ENCODE peak calls at places on chromosomes 4 and X, in four cellular contexts. One of them, this sample, is unnamed.

GRCh38 chr4:172725581-172725980 is 443.0 kb upstream of the GALNT7 start:
- DNase-seq in ovary: no peak
- DNase-seq in endothelial cell of umbilical vein: no peak
- DNase-seq in upper lobe of right lung: no peak
- DNase-seq in this sample: no peak

GRCh38 chrX:155819966-155820491 is 61.1 kb upstream of the VAMP7 start:
- DNase-seq in ovary: peak; percentile 27
- DNase-seq in upper lobe of right lung: no peak
- DNase-seq in endothelial cell of umbilical vein: peak; percentile 77
- DNase-seq in this sample: peak; percentile 65

GRCh38 chr4:95546866-95547707 is 1.7 kb downstream of the UNC5C start:
- DNase-seq in upper lobe of right lung: no peak
- DNase-seq in ovary: no peak
- DNase-seq in endothelial cell of umbilical vein: no peak
- DNase-seq in this sample: no peak

GRCh38 chr4:128663325-128663724 is 146.2 kb upstream of the JADE1 start:
- DNase-seq in endothelial cell of umbilical vein: no peak
- DNase-seq in upper lobe of right lung: no peak
- DNase-seq in ovary: no peak
- DNase-seq in this sample: peak; percentile 50

GRCh38 chrX:6228720-6229119 is at the start of gene NLGN4X:
- DNase-seq in endothelial cell of umbilical vein: no peak
- DNase-seq in upper lobe of right lung: no peak
- DNase-seq in ovary: no peak
- DNase-seq in this sample: no peak

GRCh38 chr4:184782731-184783472 is 42.9 kb downstream of the ACSL1 start:
- DNase-seq in endothelial cell of umbilical vein: no peak
- DNase-seq in ovary: no peak
- DNase-seq in upper lobe of right lung: no peak
- DNase-seq in this sample: no peak

GRCh38 chrX:132491191-132491590 is 2.4 kb upstream of the MBNL3 start:
- DNase-seq in upper lobe of right lung: no peak
- DNase-seq in ovary: no peak
- DNase-seq in endothelial cell of umbilical vein: no peak
- DNase-seq in this sample: peak; percentile 22

GRCh38 chr4:76883147-76883546 is 14.8 kb downstream of the SOWAHB start:
- DNase-seq in endothelial cell of umbilical vein: peak; percentile 91
- DNase-seq in upper lobe of right lung: no peak
- DNase-seq in ovary: no peak
- DNase-seq in this sample: no peak

GRCh38 chrX:48505481-48505880 is 3.3 kb upstream of the PORCN start:
- DNase-seq in endothelial cell of umbilical vein: no peak
- DNase-seq in ovary: no peak
- DNase-seq in upper lobe of right lung: no peak
- DNase-seq in this sample: no peak

GRCh38 chr4:124334119-124334518 is 378.4 kb downstream of the ANKRD50 start:
- DNase-seq in ovary: no peak
- DNase-seq in upper lobe of right lung: no peak
- DNase-seq in endothelial cell of umbilical vein: peak; percentile 88
- DNase-seq in this sample: no peak

GRCh38 chr4:164753873-164754488 is at the start of gene SMIM31:
- DNase-seq in endothelial cell of umbilical vein: no peak
- DNase-seq in ovary: no peak
- DNase-seq in upper lobe of right lung: no peak
- DNase-seq in this sample: no peak

GRCh38 chr4:124262211-124263179 is 450.0 kb downstream of the ANKRD50 start:
- DNase-seq in upper lobe of right lung: no peak
- DNase-seq in endothelial cell of umbilical vein: peak; percentile 86
- DNase-seq in ovary: peak; percentile 31
- DNase-seq in this sample: peak; percentile 56

GRCh38 chrX:71852182-71852581 is 58.5 kb upstream of the NHSL2 start:
- DNase-seq in upper lobe of right lung: no peak
- DNase-seq in ovary: no peak
- DNase-seq in endothelial cell of umbilical vein: no peak
- DNase-seq in this sample: no peak

GRCh38 chr4:150209140-150209829 is 131.0 kb downstream of the DCLK2 start:
- DNase-seq in ovary: peak; percentile 45
- DNase-seq in endothelial cell of umbilical vein: peak; percentile 73
- DNase-seq in upper lobe of right lung: peak; percentile 68
- DNase-seq in this sample: peak; percentile 69

GRCh38 chrX:17944833-17945497 is 83.9 kb upstream of the RAI2 start:
- DNase-seq in endothelial cell of umbilical vein: peak; percentile 1
- DNase-seq in upper lobe of right lung: no peak
- DNase-seq in ovary: no peak
- DNase-seq in this sample: no peak

GRCh38 chr4:16122784-16123183 is 39.0 kb upstream of the PROM1 start:
- DNase-seq in endothelial cell of umbilical vein: no peak
- DNase-seq in upper lobe of right lung: no peak
- DNase-seq in ovary: no peak
- DNase-seq in this sample: no peak

GRCh38 chrX:101383679-101384078 is 2.3 kb downstream of the BTK start:
- DNase-seq in endothelial cell of umbilical vein: no peak
- DNase-seq in upper lobe of right lung: no peak
- DNase-seq in ovary: no peak
- DNase-seq in this sample: peak; percentile 26

GRCh38 chrX:41313419-41313818 is 20.5 kb upstream of the DDX3X start:
- DNase-seq in ovary: no peak
- DNase-seq in endothelial cell of umbilical vein: no peak
- DNase-seq in upper lobe of right lung: no peak
- DNase-seq in this sample: no peak

GRCh38 chrX:134658421-134658896 is at the start of gene PLAC1:
- DNase-seq in ovary: no peak
- DNase-seq in upper lobe of right lung: no peak
- DNase-seq in endothelial cell of umbilical vein: no peak
- DNase-seq in this sample: no peak

DNA sequence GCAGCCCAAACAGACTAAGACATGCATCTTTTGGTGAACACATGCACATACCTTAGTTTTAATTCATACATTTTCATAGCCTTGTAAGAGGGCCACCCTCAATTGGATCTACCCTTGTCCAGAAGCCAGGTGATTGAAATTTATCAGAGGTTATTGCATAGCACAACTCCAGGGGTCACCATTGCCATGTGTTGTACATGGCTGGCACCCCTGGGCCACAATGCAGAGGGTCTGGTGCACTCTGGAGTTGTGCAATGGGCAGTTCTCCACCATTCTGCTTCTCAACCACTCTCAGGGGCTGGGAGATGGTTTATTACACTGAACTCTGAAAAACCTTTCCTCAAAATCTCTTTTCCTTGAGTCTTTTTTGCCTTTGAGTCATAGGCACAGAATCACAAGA is 184.4 kb upstream of the CXorf66 start:
- DNase-seq in upper lobe of right lung: no peak
- DNase-seq in endothelial cell of umbilical vein: no peak
- DNase-seq in ovary: no peak
- DNase-seq in this sample: no peak
- TF ChIP-seq CTCF in upper lobe of right lung: no peak
- TF ChIP-seq CTCF in endothelial cell of umbilical vein: no peak
- TF ChIP-seq CTCF in ovary: no peak
- TF ChIP-seq CTCF in this sample: no peak

DNA sequence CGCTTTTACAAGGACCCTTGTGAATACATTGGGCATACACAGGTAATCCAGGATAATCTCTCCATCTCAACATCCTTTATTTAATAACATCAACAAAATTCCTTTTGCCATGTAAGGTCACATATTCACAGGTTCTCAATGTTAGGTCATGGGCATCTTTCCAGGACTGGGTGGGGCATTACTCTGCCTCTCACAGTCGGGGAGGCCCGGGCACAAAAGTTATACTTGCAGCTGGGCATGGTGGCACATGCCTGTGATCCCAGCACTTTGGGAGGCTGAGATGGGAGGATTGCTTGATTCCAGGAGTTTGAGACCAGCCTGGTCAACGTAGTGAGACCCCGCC is 93.7 kb upstream of the AP1S2 start:
- DNase-seq in endothelial cell of umbilical vein: no peak
- DNase-seq in upper lobe of right lung: no peak
- DNase-seq in ovary: no peak
- DNase-seq in this sample: no peak
- TF ChIP-seq CTCF in endothelial cell of umbilical vein: no peak
- TF ChIP-seq CTCF in upper lobe of right lung: no peak
- TF ChIP-seq CTCF in ovary: no peak
- TF ChIP-seq CTCF in this sample: no peak

DNA sequence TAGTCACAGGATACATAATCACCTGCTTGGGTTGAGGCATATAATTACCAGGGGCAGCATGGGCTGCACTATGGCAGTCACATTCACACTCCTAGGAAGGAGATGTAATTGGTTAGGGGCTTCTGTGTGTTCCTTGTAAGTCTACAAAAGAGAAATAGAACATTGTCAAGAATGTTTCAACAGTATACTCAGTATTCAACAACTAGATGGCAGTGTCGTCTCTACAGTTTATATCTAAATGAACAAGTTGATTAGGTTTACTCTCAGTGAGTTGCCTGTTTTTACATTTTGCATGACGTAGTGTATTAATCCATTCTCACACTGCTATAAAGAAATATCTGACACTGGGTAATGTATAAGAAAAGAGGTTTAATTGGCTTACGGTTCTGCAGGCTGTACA is 50.5 kb upstream of the RAB33B start:
- DNase-seq in endothelial cell of umbilical vein: peak; percentile 41
- DNase-seq in ovary: no peak
- DNase-seq in upper lobe of right lung: no peak
- DNase-seq in this sample: no peak
- TF ChIP-seq CTCF in endothelial cell of umbilical vein: no peak
- TF ChIP-seq CTCF in ovary: no peak
- TF ChIP-seq CTCF in upper lobe of right lung: no peak
- TF ChIP-seq CTCF in this sample: no peak

DNA sequence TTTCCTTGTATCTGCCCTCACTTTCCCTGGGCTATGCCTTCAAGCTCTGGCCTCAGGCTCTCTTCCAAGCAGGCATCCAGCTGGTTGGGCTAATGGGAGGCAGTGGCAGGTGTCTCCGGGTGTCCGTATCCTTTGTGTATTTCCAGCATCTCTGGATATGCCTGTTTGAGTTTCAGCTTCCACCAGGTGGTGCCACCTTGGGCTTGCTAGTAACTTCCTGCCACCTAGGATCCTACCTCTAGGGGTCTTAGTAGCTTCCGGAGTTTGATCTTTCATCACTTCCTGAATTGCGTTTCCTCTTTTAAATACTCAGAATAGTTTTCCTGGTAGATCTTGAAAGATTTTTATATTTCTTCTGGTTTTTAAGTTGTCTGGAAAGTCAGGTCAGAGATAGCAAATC is 23.2 kb upstream of the ANOS1 start:
- DNase-seq in endothelial cell of umbilical vein: no peak
- DNase-seq in upper lobe of right lung: no peak
- DNase-seq in ovary: no peak
- DNase-seq in this sample: no peak
- TF ChIP-seq CTCF in endothelial cell of umbilical vein: no peak
- TF ChIP-seq CTCF in upper lobe of right lung: no peak
- TF ChIP-seq CTCF in ovary: no peak
- TF ChIP-seq CTCF in this sample: no peak